ENCODE peak calls at places on chromosome 4, in nine cellular contexts. One of them, this sample, is unnamed.

GRCh38 chr4:80112236-80112635 is 39.2 kb upstream of the ANTXR2 start:
- DNase-seq in dorsolateral prefrontal cortex: no peak
- DNase-seq in GDM1: no peak
- DNase-seq in T-helper 2 cell: no peak
- DNase-seq in osteocyte: no peak
- DNase-seq in DMS153: no peak
- DNase-seq in H9: no peak
- DNase-seq in endodermal cell: no peak
- DNase-seq in GM13977: no peak
- DNase-seq in this sample: no peak

GRCh38 chr4:75605928-75606327 is 24.4 kb downstream of the CDKL2 start:
- DNase-seq in dorsolateral prefrontal cortex: no peak
- DNase-seq in GDM1: no peak
- DNase-seq in T-helper 2 cell: no peak
- DNase-seq in osteocyte: no peak
- DNase-seq in DMS153: no peak
- DNase-seq in H9: no peak
- DNase-seq in endodermal cell: no peak
- DNase-seq in GM13977: no peak
- DNase-seq in this sample: no peak

GRCh38 chr4:177519481-177520270 is 77.4 kb upstream of the AGA start:
- DNase-seq in dorsolateral prefrontal cortex: no peak
- DNase-seq in GDM1: no peak
- DNase-seq in T-helper 2 cell: no peak
- DNase-seq in osteocyte: no peak
- DNase-seq in DMS153: no peak
- DNase-seq in H9: no peak
- DNase-seq in endodermal cell: no peak
- DNase-seq in GM13977: no peak
- DNase-seq in this sample: no peak

GRCh38 chr4:68445111-68445510 is 2.2 kb upstream of the TMPRSS11E start:
- DNase-seq in dorsolateral prefrontal cortex: no peak
- DNase-seq in GDM1: no peak
- DNase-seq in T-helper 2 cell: no peak
- DNase-seq in osteocyte: no peak
- DNase-seq in DMS153: no peak
- DNase-seq in H9: no peak
- DNase-seq in endodermal cell: no peak
- DNase-seq in GM13977: no peak
- DNase-seq in this sample: no peak

GRCh38 chr4:3461515-3462291 is 1.4 kb upstream of the DOK7 start:
- DNase-seq in dorsolateral prefrontal cortex: peak
- DNase-seq in GDM1: no peak
- DNase-seq in T-helper 2 cell: no peak
- DNase-seq in osteocyte: no peak
- DNase-seq in DMS153: peak
- DNase-seq in H9: no peak
- DNase-seq in endodermal cell: no peak
- DNase-seq in GM13977: no peak
- DNase-seq in this sample: peak

GRCh38 chr4:78432896-78433295 is 118.7 kb upstream of the ANXA3 start:
- DNase-seq in dorsolateral prefrontal cortex: no peak
- DNase-seq in GDM1: no peak
- DNase-seq in T-helper 2 cell: no peak
- DNase-seq in osteocyte: no peak
- DNase-seq in DMS153: no peak
- DNase-seq in H9: no peak
- DNase-seq in endodermal cell: no peak
- DNase-seq in GM13977: no peak
- DNase-seq in this sample: no peak

GRCh38 chr4:48033825-48034413 is 17.3 kb downstream of the NIPAL1 start:
- DNase-seq in dorsolateral prefrontal cortex: no peak
- DNase-seq in GDM1: peak
- DNase-seq in T-helper 2 cell: peak
- DNase-seq in osteocyte: no peak
- DNase-seq in DMS153: no peak
- DNase-seq in H9: no peak
- DNase-seq in endodermal cell: peak
- DNase-seq in GM13977: no peak
- DNase-seq in this sample: peak

GRCh38 chr4:168836482-168836881 is 173.6 kb downstream of the CBR4 start:
- DNase-seq in dorsolateral prefrontal cortex: no peak
- DNase-seq in GDM1: no peak
- DNase-seq in T-helper 2 cell: no peak
- DNase-seq in osteocyte: no peak
- DNase-seq in DMS153: peak
- DNase-seq in H9: no peak
- DNase-seq in endodermal cell: no peak
- DNase-seq in GM13977: no peak
- DNase-seq in this sample: no peak

GRCh38 chr4:7677086-7677485 is 242.4 kb upstream of the PSAPL1 start:
- DNase-seq in dorsolateral prefrontal cortex: no peak
- DNase-seq in GDM1: no peak
- DNase-seq in T-helper 2 cell: no peak
- DNase-seq in osteocyte: no peak
- DNase-seq in DMS153: no peak
- DNase-seq in H9: no peak
- DNase-seq in endodermal cell: no peak
- DNase-seq in GM13977: no peak
- DNase-seq in this sample: no peak

GRCh38 chr4:51830146-51830545 is 12.8 kb upstream of the DCUN1D4 start:
- DNase-seq in dorsolateral prefrontal cortex: no peak
- DNase-seq in GDM1: no peak
- DNase-seq in T-helper 2 cell: no peak
- DNase-seq in osteocyte: no peak
- DNase-seq in DMS153: no peak
- DNase-seq in H9: no peak
- DNase-seq in endodermal cell: no peak
- DNase-seq in GM13977: no peak
- DNase-seq in this sample: no peak

GRCh38 chr4:90603540-90603939 is 476.3 kb downstream of the CCSER1 start:
- DNase-seq in dorsolateral prefrontal cortex: no peak
- DNase-seq in GDM1: no peak
- DNase-seq in T-helper 2 cell: no peak
- DNase-seq in osteocyte: no peak
- DNase-seq in DMS153: no peak
- DNase-seq in H9: no peak
- DNase-seq in endodermal cell: no peak
- DNase-seq in GM13977: no peak
- DNase-seq in this sample: no peak

GRCh38 chr4:8236920-8237195 is 32.7 kb upstream of the HTRA3 start:
- DNase-seq in dorsolateral prefrontal cortex: no peak
- DNase-seq in GDM1: no peak
- DNase-seq in T-helper 2 cell: no peak
- DNase-seq in osteocyte: no peak
- DNase-seq in DMS153: no peak
- DNase-seq in H9: no peak
- DNase-seq in endodermal cell: no peak
- DNase-seq in GM13977: no peak
- DNase-seq in this sample: no peak

GRCh38 chr4:78410651-78411050 is 140.9 kb upstream of the ANXA3 start:
- DNase-seq in dorsolateral prefrontal cortex: no peak
- DNase-seq in GDM1: no peak
- DNase-seq in T-helper 2 cell: no peak
- DNase-seq in osteocyte: no peak
- DNase-seq in DMS153: no peak
- DNase-seq in H9: no peak
- DNase-seq in endodermal cell: no peak
- DNase-seq in GM13977: no peak
- DNase-seq in this sample: no peak

GRCh38 chr4:188113156-188113555 is 3.8 kb upstream of the TRIML2 start:
- DNase-seq in dorsolateral prefrontal cortex: no peak
- DNase-seq in GDM1: no peak
- DNase-seq in T-helper 2 cell: no peak
- DNase-seq in osteocyte: no peak
- DNase-seq in DMS153: no peak
- DNase-seq in H9: no peak
- DNase-seq in endodermal cell: no peak
- DNase-seq in GM13977: no peak
- DNase-seq in this sample: peak

GRCh38 chr4:182938213-182938645 is 21.0 kb upstream of the DCTD start:
- DNase-seq in dorsolateral prefrontal cortex: peak
- DNase-seq in GDM1: peak
- DNase-seq in T-helper 2 cell: peak
- DNase-seq in osteocyte: peak
- DNase-seq in DMS153: peak
- DNase-seq in H9: peak
- DNase-seq in endodermal cell: peak
- DNase-seq in GM13977: peak
- DNase-seq in this sample: no peak

GRCh38 chr4:91935217-91935616 is 368.5 kb upstream of the GRID2 start:
- DNase-seq in dorsolateral prefrontal cortex: no peak
- DNase-seq in GDM1: no peak
- DNase-seq in T-helper 2 cell: no peak
- DNase-seq in osteocyte: no peak
- DNase-seq in DMS153: no peak
- DNase-seq in H9: no peak
- DNase-seq in endodermal cell: peak
- DNase-seq in GM13977: no peak
- DNase-seq in this sample: no peak

GRCh38 chr4:51906167-51906647 is 63.3 kb downstream of the DCUN1D4 start:
- DNase-seq in dorsolateral prefrontal cortex: no peak
- DNase-seq in GDM1: peak
- DNase-seq in T-helper 2 cell: peak
- DNase-seq in osteocyte: no peak
- DNase-seq in DMS153: peak
- DNase-seq in H9: no peak
- DNase-seq in endodermal cell: no peak
- DNase-seq in GM13977: peak
- DNase-seq in this sample: no peak

GRCh38 chr4:23023666-23024065 is 330.9 kb downstream of the GBA3 start:
- DNase-seq in dorsolateral prefrontal cortex: no peak
- DNase-seq in GDM1: no peak
- DNase-seq in T-helper 2 cell: no peak
- DNase-seq in osteocyte: no peak
- DNase-seq in DMS153: no peak
- DNase-seq in H9: no peak
- DNase-seq in endodermal cell: no peak
- DNase-seq in GM13977: no peak
- DNase-seq in this sample: no peak

GRCh38 chr4:106430797-106431196 is 62.2 kb upstream of the GIMD1 start:
- DNase-seq in dorsolateral prefrontal cortex: no peak
- DNase-seq in GDM1: no peak
- DNase-seq in T-helper 2 cell: no peak
- DNase-seq in osteocyte: no peak
- DNase-seq in DMS153: no peak
- DNase-seq in H9: no peak
- DNase-seq in endodermal cell: no peak
- DNase-seq in GM13977: no peak
- DNase-seq in this sample: no peak

GRCh38 chr4:113131146-113131545 is 81.7 kb downstream of the ANK2 start:
- DNase-seq in dorsolateral prefrontal cortex: no peak
- DNase-seq in GDM1: no peak
- DNase-seq in T-helper 2 cell: no peak
- DNase-seq in osteocyte: no peak
- DNase-seq in DMS153: no peak
- DNase-seq in H9: no peak
- DNase-seq in endodermal cell: no peak
- DNase-seq in GM13977: no peak
- DNase-seq in this sample: no peak

GRCh38 chr4:23775694-23776093 is 114.2 kb downstream of the PPARGC1A start:
- DNase-seq in dorsolateral prefrontal cortex: no peak
- DNase-seq in GDM1: no peak
- DNase-seq in T-helper 2 cell: no peak
- DNase-seq in osteocyte: no peak
- DNase-seq in DMS153: no peak
- DNase-seq in H9: peak
- DNase-seq in endodermal cell: peak
- DNase-seq in GM13977: no peak
- DNase-seq in this sample: no peak

GRCh38 chr4:7458066-7458425 is 23.3 kb upstream of the PSAPL1 start:
- DNase-seq in dorsolateral prefrontal cortex: no peak
- DNase-seq in GDM1: no peak
- DNase-seq in T-helper 2 cell: no peak
- DNase-seq in osteocyte: no peak
- DNase-seq in DMS153: no peak
- DNase-seq in H9: no peak
- DNase-seq in endodermal cell: no peak
- DNase-seq in GM13977: no peak
- DNase-seq in this sample: no peak